ENCODE peak calls at places on chromosomes 12 and 14, in six cellular contexts. One of them, this sample, is unnamed.

GRCh38 chr14:23703027-23703426 is 66.9 kb downstream of the DHRS2 start:
- DNase-seq in heart left ventricle: no peak
- DNase-seq in NCI-H460: no peak
- DNase-seq in SIG-M5: no peak
- DNase-seq in posterior cingulate gyrus: no peak
- DNase-seq in coronary artery: no peak
- DNase-seq in this sample: no peak

GRCh38 chr14:96407980-96408570 is 16.1 kb downstream of the AK7 start:
- DNase-seq in heart left ventricle: no peak
- DNase-seq in NCI-H460: no peak
- DNase-seq in SIG-M5: no peak
- DNase-seq in posterior cingulate gyrus: no peak
- DNase-seq in coronary artery: no peak
- DNase-seq in this sample: no peak

GRCh38 chr12:96986883-96987523 is 79.9 kb downstream of the NEDD1 start:
- DNase-seq in heart left ventricle: no peak
- DNase-seq in NCI-H460: peak
- DNase-seq in SIG-M5: no peak
- DNase-seq in posterior cingulate gyrus: peak
- DNase-seq in coronary artery: no peak
- DNase-seq in this sample: peak

GRCh38 chr14:95095991-95096390 is 61.3 kb downstream of the DICER1 start:
- DNase-seq in heart left ventricle: no peak
- DNase-seq in NCI-H460: no peak
- DNase-seq in SIG-M5: no peak
- DNase-seq in posterior cingulate gyrus: no peak
- DNase-seq in coronary artery: no peak
- DNase-seq in this sample: no peak

GRCh38 chr12:49349266-49349665 is 2.6 kb downstream of the DNAJC22 start:
- DNase-seq in heart left ventricle: no peak
- DNase-seq in NCI-H460: no peak
- DNase-seq in SIG-M5: no peak
- DNase-seq in posterior cingulate gyrus: no peak
- DNase-seq in coronary artery: no peak
- DNase-seq in this sample: no peak

GRCh38 chr12:61452076-61452475 is 808.1 kb upstream of the USP15 start:
- DNase-seq in heart left ventricle: no peak
- DNase-seq in NCI-H460: peak
- DNase-seq in SIG-M5: no peak
- DNase-seq in posterior cingulate gyrus: no peak
- DNase-seq in coronary artery: no peak
- DNase-seq in this sample: no peak

GRCh38 chr14:56953884-56954283 is 143.6 kb upstream of the OTX2 start:
- DNase-seq in heart left ventricle: no peak
- DNase-seq in NCI-H460: no peak
- DNase-seq in SIG-M5: no peak
- DNase-seq in posterior cingulate gyrus: no peak
- DNase-seq in coronary artery: no peak
- DNase-seq in this sample: no peak

GRCh38 chr14:51869426-51870113 is 9.2 kb downstream of the GNG2 start:
- DNase-seq in heart left ventricle: no peak
- DNase-seq in NCI-H460: no peak
- DNase-seq in SIG-M5: no peak
- DNase-seq in posterior cingulate gyrus: no peak
- DNase-seq in coronary artery: no peak
- DNase-seq in this sample: no peak

GRCh38 chr14:75418779-75419768 is 8.7 kb upstream of the JDP2 start:
- DNase-seq in heart left ventricle: no peak
- DNase-seq in NCI-H460: no peak
- DNase-seq in SIG-M5: no peak
- DNase-seq in posterior cingulate gyrus: no peak
- DNase-seq in coronary artery: no peak
- DNase-seq in this sample: peak

GRCh38 chr14:98964171-98964570 is 307.8 kb downstream of the BCL11B start:
- DNase-seq in heart left ventricle: no peak
- DNase-seq in NCI-H460: no peak
- DNase-seq in SIG-M5: no peak
- DNase-seq in posterior cingulate gyrus: no peak
- DNase-seq in coronary artery: no peak
- DNase-seq in this sample: no peak

GRCh38 chr14:92589213-92589852 is 75.8 kb downstream of the RIN3 start:
- DNase-seq in heart left ventricle: no peak
- DNase-seq in NCI-H460: no peak
- DNase-seq in SIG-M5: no peak
- DNase-seq in posterior cingulate gyrus: no peak
- DNase-seq in coronary artery: peak
- DNase-seq in this sample: peak

GRCh38 chr14:37172024-37172869 is at the start of gene SLC25A21:
- DNase-seq in heart left ventricle: peak
- DNase-seq in NCI-H460: peak
- DNase-seq in SIG-M5: no peak
- DNase-seq in posterior cingulate gyrus: peak
- DNase-seq in coronary artery: peak
- DNase-seq in this sample: peak

GRCh38 chr14:101252443-101253214 is 308.7 kb upstream of the DIO3 start:
- DNase-seq in heart left ventricle: no peak
- DNase-seq in NCI-H460: no peak
- DNase-seq in SIG-M5: no peak
- DNase-seq in posterior cingulate gyrus: no peak
- DNase-seq in coronary artery: peak
- DNase-seq in this sample: no peak

This sample was measured in T47D.